ENCODE peak calls at places on chromosomes 16 and 17, in ten cellular contexts. Y, K, Z, J, T, D, O, W, B and R are unnamed samples.
A peak's percentile ranks its signal among the peaks of the same experiment; 100 is the strongest.

GRCh38 chr17:71363661-71364060 is 757.2 kb upstream of the SOX9 start:
- DNase-seq in Y (no peak), K (no peak), Z (no peak), J (no peak), T (no peak), D (no peak), O (no peak), W (no peak), B (peak; percentile 87), R (no peak)

GRCh38 chr16:69762843-69763556 is 868 bp downstream of the WWP2 start:
- DNase-seq in Y (peak; percentile 15), K (no peak), Z (peak; percentile 24), J (peak; percentile 48), T (no peak), D (no peak), O (no peak), W (no peak), B (peak; percentile 58), R (no peak)

GRCh38 chr16:77590707-77591106 is 131.6 kb upstream of the NUDT7 start:
- DNase-seq in Y (no peak), K (no peak), Z (no peak), J (no peak), T (no peak), D (no peak), O (no peak), W (no peak), B (no peak), R (no peak)

GRCh38 chr16:73464834-73465233 is 416.9 kb upstream of the ZFHX3 start:
- DNase-seq in Y (no peak), K (no peak), Z (no peak), J (no peak), T (no peak), D (no peak), O (no peak), W (no peak), B (no peak), R (no peak)

GRCh38 chr16:14013571-14014283 is 57.4 kb upstream of the MRTFB start:
- DNase-seq in Y (no peak), K (no peak), Z (no peak), J (no peak), T (no peak), D (no peak), O (peak; percentile 42), W (no peak), B (peak; percentile 87), R (no peak)

GRCh38 chr17:7862692-7863437 is 5.1 kb downstream of the CYB5D1 start:
- DNase-seq in Y (peak; percentile 82), K (peak; percentile 46), Z (no peak), J (peak; percentile 50), T (peak; percentile 75), D (no peak), O (peak; percentile 11), W (peak; percentile 61), B (peak; percentile 43), R (peak; percentile 53)

GRCh38 chr17:50447870-50448573 is 20.7 kb downstream of the CHAD start:
- DNase-seq in Y (no peak), K (no peak), Z (no peak), J (no peak), T (no peak), D (no peak), O (no peak), W (no peak), B (no peak), R (no peak)

GRCh38 chr16:16960785-16961184 is 510.0 kb downstream of the XYLT1 start:
- DNase-seq in Y (no peak), K (no peak), Z (no peak), J (no peak), T (no peak), D (no peak), O (no peak), W (no peak), B (no peak), R (no peak)

GRCh38 chr17:17767096-17767470 is 69.7 kb downstream of the SREBF1 start:
- DNase-seq in Y (peak; percentile 55), K (no peak), Z (no peak), J (no peak), T (no peak), D (no peak), O (no peak), W (no peak), B (no peak), R (no peak)

GRCh38 chr16:72255785-72256184 is 83.8 kb upstream of the PMFBP1 start:
- DNase-seq in Y (no peak), K (no peak), Z (no peak), J (no peak), T (no peak), D (no peak), O (no peak), W (no peak), B (peak; percentile 3), R (no peak)

GRCh38 chr17:72502111-72502939 is 381.5 kb downstream of the SOX9 start:
- DNase-seq in Y (peak; percentile 7), K (no peak), Z (no peak), J (no peak), T (no peak), D (no peak), O (no peak), W (no peak), B (no peak), R (no peak)

GRCh38 chr16:1941924-1942809 is 832 bp downstream of the MSRB1 start:
- DNase-seq in Y (no peak), K (no peak), Z (no peak), J (peak; percentile 23), T (no peak), D (peak; percentile 29), O (no peak), W (no peak), B (peak; percentile 64), R (no peak)

GRCh38 chr17:69575346-69575761 is 160.9 kb downstream of the MAP2K6 start:
- DNase-seq in Y (peak; percentile 43), K (no peak), Z (no peak), J (no peak), T (no peak), D (no peak), O (no peak), W (no peak), B (peak; percentile 93), R (peak; percentile 11)

GRCh38 chr16:15055141-15056053 is 477 bp downstream of the NTAN1 start:
- DNase-seq in Y (peak; percentile 11), K (no peak), Z (no peak), J (no peak), T (peak; percentile 80), D (peak; percentile 23), O (no peak), W (peak; percentile 70), B (no peak), R (peak; percentile 53)

GRCh38 chr17:79740413-79740812 is 9.7 kb downstream of the ENPP7 start:
- DNase-seq in Y (no peak), K (no peak), Z (no peak), J (peak; percentile 36), T (no peak), D (no peak), O (no peak), W (no peak), B (peak; percentile 46), R (no peak)

GRCh38 chr17:79991924-79992656 is 43.6 kb downstream of the TBC1D16 start:
- DNase-seq in Y (peak; percentile 40), K (no peak), Z (no peak), J (peak; percentile 34), T (no peak), D (no peak), O (no peak), W (peak; percentile 22), B (no peak), R (no peak)

GRCh38 chr16:82755570-82756282 is 129.0 kb downstream of the CDH13 start:
- DNase-seq in Y (peak; percentile 6), K (no peak), Z (no peak), J (peak; percentile 36), T (no peak), D (no peak), O (peak; percentile 5), W (no peak), B (no peak), R (peak; percentile 8)

GRCh38 chr16:67548265-67549126 is 13.8 kb upstream of the CTCF start:
- DNase-seq in Y (no peak), K (no peak), Z (no peak), J (no peak), T (no peak), D (no peak), O (no peak), W (no peak), B (no peak), R (no peak)

GRCh38 chr17:79754359-79754758 is 23.6 kb upstream of the CBX2 start:
- DNase-seq in Y (no peak), K (no peak), Z (no peak), J (no peak), T (no peak), D (no peak), O (no peak), W (no peak), B (no peak), R (no peak)